ENCODE peak calls at places on chromosomes 7 and 10, in six cellular contexts. R is hepatocyte, F is ovary, U is sigmoid colon, G is PC-9, T is psoas muscle. A is an unnamed sample.

GRCh38 chr10:109958059-109958458 is 34.7 kb upstream of the XPNPEP1 start:
- DNase-seq in T (no peak), F (no peak), R (no peak), U (no peak), G (no peak), A (no peak)

GRCh38 chr7:114922652-114923402 is 933 bp downstream of the MDFIC start:
- DNase-seq in F (peak; percentile 29), T (peak; percentile 59), U (peak; percentile 71), R (peak; percentile 58), G (peak; percentile 49), A (peak; percentile 48)

GRCh38 chr7:129665013-129665401 is 53.5 kb downstream of the NRF1 start:
- DNase-seq in F (peak; percentile 28), T (no peak), R (peak; percentile 40), G (peak; percentile 83), U (no peak), A (peak; percentile 79)

GRCh38 chr7:84191261-84191660 is 3.3 kb downstream of the SEMA3A start:
- DNase-seq in R (no peak), F (no peak), G (no peak), T (no peak), U (no peak), A (no peak)

GRCh38 chr10:70106958-70107791 is 25.4 kb downstream of the AIFM2 start:
- DNase-seq in T (no peak), F (no peak), G (no peak), U (no peak), R (no peak), A (no peak)

GRCh38 chr7:26782501-26782900 is 81.9 kb downstream of the SKAP2 start:
- DNase-seq in T (no peak), R (no peak), G (no peak), U (no peak), F (no peak), A (no peak)

GRCh38 chr10:100730739-100731602 is 14.4 kb upstream of the PAX2 start:
- DNase-seq in G (no peak), T (no peak), U (no peak), F (no peak), R (peak; percentile 53), A (no peak)

GRCh38 chr10:84237199-84238051 is 3.9 kb downstream of the LRIT1 start:
- DNase-seq in F (no peak), U (no peak), T (no peak), R (no peak), G (no peak), A (no peak)

GRCh38 chr7:5436003-5436678 is 12.5 kb upstream of the TNRC18 start:
- DNase-seq in F (no peak), U (no peak), G (no peak), R (no peak), T (no peak), A (no peak)

GRCh38 chr7:27199820-27200760 is at the start of gene HOXA13:
- DNase-seq in T (no peak), G (peak; percentile 83), F (no peak), U (peak; percentile 90), R (peak; percentile 89), A (no peak)

GRCh38 chr7:126698909-126699308 is 553.8 kb downstream of the GRM8 start:
- DNase-seq in U (no peak), G (no peak), F (no peak), T (no peak), R (no peak), A (no peak)

GRCh38 chr7:7681936-7682329 is 36.5 kb downstream of the RPA3 start:
- DNase-seq in R (no peak), F (no peak), T (no peak), G (no peak), U (no peak), A (no peak)

GRCh38 chr10:112953075-112953501 is 3.0 kb downstream of the TCF7L2 start:
- DNase-seq in F (peak; percentile 63), U (peak; percentile 71), G (peak; percentile 11), R (peak; percentile 50), T (peak; percentile 60), A (no peak)

GRCh38 chr7:4233621-4234497 is 448.2 kb upstream of the FOXK1 start:
- DNase-seq in G (no peak), R (no peak), T (no peak), F (no peak), U (peak; percentile 33), A (no peak)

GRCh38 chr7:98186452-98187137 is 24.6 kb upstream of the BHLHA15 start:
- DNase-seq in G (no peak), U (no peak), F (no peak), T (no peak), R (no peak), A (no peak)

GRCh38 chr7:89170628-89171027 is 375.1 kb upstream of the TEX47 start:
- DNase-seq in F (no peak), G (no peak), R (no peak), U (no peak), T (no peak), A (no peak)

GRCh38 chr7:100378114-100378760 is 5.0 kb downstream of the PILRA start:
- DNase-seq in F (no peak), T (no peak), R (no peak), U (no peak), G (no peak), A (no peak)

GRCh38 chr7:158975526-158976467 is 119.4 kb downstream of the DYNC2I1 start:
- DNase-seq in F (no peak), G (peak; percentile 17), T (no peak), U (no peak), R (no peak), A (peak; percentile 51)

GRCh38 chr10:112490543-112490942 is 43.5 kb downstream of the VTI1A start:
- DNase-seq in U (no peak), F (no peak), T (peak; percentile 50), G (peak; percentile 3), R (peak; percentile 23), A (no peak)

GRCh38 chr7:155333346-155334234 is 35.9 kb downstream of the INSIG1 start:
- DNase-seq in R (no peak), G (no peak), F (no peak), T (no peak), U (no peak), A (no peak)

GRCh38 chr7:157306836-157307533 is 29.8 kb upstream of the DNAJB6 start:
- DNase-seq in R (no peak), F (no peak), U (no peak), G (no peak), T (no peak), A (no peak)

GRCh38 chr7:19776981-19777380 is 3.6 kb upstream of the TMEM196 start:
- DNase-seq in T (no peak), G (no peak), F (no peak), U (no peak), R (no peak), A (no peak)

GRCh38 chr10:3924344-3924743 is 139.3 kb upstream of the KLF6 start:
- DNase-seq in U (no peak), R (no peak), F (no peak), T (no peak), G (peak; percentile 10), A (peak; percentile 84)

GRCh38 chr10:93352638-93353383 is 129.3 kb downstream of the MYOF start:
- DNase-seq in T (no peak), U (no peak), G (no peak), R (peak; percentile 68), F (no peak), A (peak; percentile 55)

GRCh38 chr7:131600578-131600977 is 44.1 kb upstream of the PODXL start:
- DNase-seq in F (no peak), G (no peak), T (no peak), R (no peak), U (no peak), A (no peak)

GRCh38 chr10:23217471-23217870 is 25.4 kb downstream of the PTF1A start:
- DNase-seq in G (no peak), R (no peak), T (no peak), U (no peak), F (no peak), A (no peak)

GRCh38 chr10:79411546-79412495 is 33.6 kb downstream of the ZCCHC24 start:
- DNase-seq in U (peak; percentile 65), G (no peak), R (no peak), T (peak; percentile 62), F (peak; percentile 28), A (no peak)

GRCh38 chr10:101014230-101014884 is 14.7 kb downstream of the LZTS2 start:
- DNase-seq in T (peak; percentile 92), U (peak; percentile 90), F (peak; percentile 85), G (peak; percentile 70), R (peak; percentile 83), A (peak; percentile 69)

GRCh38 chr10:123642697-123643096 is 23.5 kb upstream of the GPR26 start:
- DNase-seq in U (no peak), R (peak; percentile 33), G (no peak), F (no peak), T (no peak), A (no peak)
- TF ChIP-seq CTCF in U (no peak), R (peak; percentile 35), G (no peak), F (no peak), T (no peak), A (no peak)

GRCh38 chr10:43105119-43105792 is 28.4 kb downstream of the RET start:
- DNase-seq in U (peak; percentile 89), R (peak; percentile 87), F (peak; percentile 79), G (peak; percentile 79), T (peak; percentile 86), A (peak; percentile 74)
- H3K27ac ChIP-seq in U (no peak overlapping the region), R (no peak overlapping the region), F (no peak overlapping the region), G (no peak overlapping the region), T (no peak overlapping the region), A (no peak overlapping the region)

GRCh38 chr7:30815016-30815854 is 44.0 kb downstream of the MINDY4 start:
- DNase-seq in G (no peak), T (peak; percentile 76), F (no peak), U (peak; percentile 76), R (no peak), A (no peak)

GRCh38 chr7:30813466-30813865 is 42.2 kb downstream of the MINDY4 start:
- DNase-seq in T (peak; percentile 55), U (no peak), F (no peak), R (no peak), G (no peak), A (no peak)

GRCh38 chr7:30816291-30817059 is 45.3 kb downstream of the MINDY4 start:
- DNase-seq in R (no peak), F (no peak), G (no peak), U (no peak), T (peak; percentile 67), A (no peak)

GRCh38 chr7:30812676-30813075 is 41.5 kb downstream of the MINDY4 start:
- DNase-seq in R (no peak), F (no peak), T (no peak), G (no peak), U (no peak), A (no peak)

GRCh38 chr7:30817060-30817770 is 46.0 kb downstream of the MINDY4 start:
- DNase-seq in G (no peak), F (no peak), R (no peak), T (no peak), U (no peak), A (peak; percentile 29)
- TF ChIP-seq CTCF in G (no peak), F (no peak), R (no peak), T (no peak), U (no peak), A (no peak)

GRCh38 chr7:152674860-152675760 is 831 bp downstream of the XRCC2 start:
- DNase-seq in R (peak; percentile 30), G (no peak), F (no peak), U (no peak), T (no peak), A (peak; percentile 18)
- H3K27ac ChIP-seq in R (no peak overlapping the region), G (peak overlapping the region; percentile 12), F (no peak overlapping the region), U (no peak overlapping the region), T (no peak overlapping the region), A (peak overlapping the region; percentile 69)